ENCODE peak calls at places on chromosomes 5 and 9, in six cellular contexts. One of them, this sample, is unnamed.
A peak's percentile ranks its signal among the peaks of the same experiment; 100 is the strongest.

GRCh38 chr9:134210511-134210907 is 46.1 kb upstream of the RNU6ATAC start:
- DNase-seq in GM04504: no peak
- DNase-seq in HEK293T: no peak
- DNase-seq in pulmonary artery endothelial cell: no peak
- DNase-seq in psoas muscle: no peak
- DNase-seq in activated T-helper 1 cell treated with anti-CD3 and anti-CD28 coated beads, Interleukin-2, amount 50 U/mL, for 16 hours: no peak
- DNase-seq in this sample: no peak

GRCh38 chr5:126527892-126528291 is 67.1 kb downstream of the ALDH7A1 start:
- DNase-seq in activated T-helper 1 cell treated with anti-CD3 and anti-CD28 coated beads, Interleukin-2, amount 50 U/mL, for 16 hours: no peak
- DNase-seq in psoas muscle: no peak
- DNase-seq in pulmonary artery endothelial cell: no peak
- DNase-seq in HEK293T: no peak
- DNase-seq in GM04504: no peak
- DNase-seq in this sample: no peak

GRCh38 chr5:180612683-180613082 is 21.4 kb upstream of the SCGB3A1 start:
- DNase-seq in GM04504: no peak
- DNase-seq in psoas muscle: no peak
- DNase-seq in activated T-helper 1 cell treated with anti-CD3 and anti-CD28 coated beads, Interleukin-2, amount 50 U/mL, for 16 hours: no peak
- DNase-seq in HEK293T: no peak
- DNase-seq in pulmonary artery endothelial cell: no peak
- DNase-seq in this sample: no peak

GRCh38 chr5:153543959-153544470 is 53.5 kb downstream of the GRIA1 start:
- DNase-seq in activated T-helper 1 cell treated with anti-CD3 and anti-CD28 coated beads, Interleukin-2, amount 50 U/mL, for 16 hours: no peak
- DNase-seq in pulmonary artery endothelial cell: no peak
- DNase-seq in psoas muscle: no peak
- DNase-seq in GM04504: no peak
- DNase-seq in HEK293T: no peak
- DNase-seq in this sample: no peak

GRCh38 chr5:97544279-97545077 is 361.4 kb upstream of the RIOK2 start:
- DNase-seq in HEK293T: no peak
- DNase-seq in pulmonary artery endothelial cell: no peak
- DNase-seq in psoas muscle: no peak
- DNase-seq in GM04504: no peak
- DNase-seq in activated T-helper 1 cell treated with anti-CD3 and anti-CD28 coated beads, Interleukin-2, amount 50 U/mL, for 16 hours: no peak
- DNase-seq in this sample: no peak

GRCh38 chr5:18465833-18466681 is 831.8 kb downstream of the TAF11L14 start:
- DNase-seq in HEK293T: peak; percentile 50
- DNase-seq in psoas muscle: no peak
- DNase-seq in pulmonary artery endothelial cell: no peak
- DNase-seq in GM04504: no peak
- DNase-seq in activated T-helper 1 cell treated with anti-CD3 and anti-CD28 coated beads, Interleukin-2, amount 50 U/mL, for 16 hours: no peak
- DNase-seq in this sample: peak; percentile 1

GRCh38 chr5:119357815-119358559 is 2.2 kb downstream of the TNFAIP8 start:
- DNase-seq in activated T-helper 1 cell treated with anti-CD3 and anti-CD28 coated beads, Interleukin-2, amount 50 U/mL, for 16 hours: no peak
- DNase-seq in psoas muscle: no peak
- DNase-seq in GM04504: no peak
- DNase-seq in HEK293T: no peak
- DNase-seq in pulmonary artery endothelial cell: no peak
- DNase-seq in this sample: no peak

GRCh38 chr5:60102961-60103683 is 209.6 kb upstream of the PDE4D start:
- DNase-seq in GM04504: peak; percentile 19
- DNase-seq in psoas muscle: no peak
- DNase-seq in pulmonary artery endothelial cell: no peak
- DNase-seq in HEK293T: no peak
- DNase-seq in activated T-helper 1 cell treated with anti-CD3 and anti-CD28 coated beads, Interleukin-2, amount 50 U/mL, for 16 hours: no peak
- DNase-seq in this sample: no peak

GRCh38 chr9:124676159-124676551 is 95.0 kb downstream of the NR6A1 start:
- DNase-seq in HEK293T: no peak
- DNase-seq in psoas muscle: no peak
- DNase-seq in GM04504: no peak
- DNase-seq in activated T-helper 1 cell treated with anti-CD3 and anti-CD28 coated beads, Interleukin-2, amount 50 U/mL, for 16 hours: no peak
- DNase-seq in pulmonary artery endothelial cell: no peak
- DNase-seq in this sample: no peak

GRCh38 chr9:88949425-88949824 is 41.8 kb upstream of the S1PR3 start:
- DNase-seq in HEK293T: no peak
- DNase-seq in activated T-helper 1 cell treated with anti-CD3 and anti-CD28 coated beads, Interleukin-2, amount 50 U/mL, for 16 hours: no peak
- DNase-seq in GM04504: no peak
- DNase-seq in pulmonary artery endothelial cell: peak; percentile 26
- DNase-seq in psoas muscle: no peak
- DNase-seq in this sample: peak; percentile 15

GRCh38 chr9:14653511-14653910 is 39.7 kb downstream of the ZDHHC21 start:
- DNase-seq in activated T-helper 1 cell treated with anti-CD3 and anti-CD28 coated beads, Interleukin-2, amount 50 U/mL, for 16 hours: no peak
- DNase-seq in GM04504: no peak
- DNase-seq in pulmonary artery endothelial cell: no peak
- DNase-seq in HEK293T: no peak
- DNase-seq in psoas muscle: no peak
- DNase-seq in this sample: no peak

GRCh38 chr5:135398160-135398854 is 724 bp downstream of the MACROH2A1 start:
- DNase-seq in GM04504: no peak
- DNase-seq in pulmonary artery endothelial cell: no peak
- DNase-seq in activated T-helper 1 cell treated with anti-CD3 and anti-CD28 coated beads, Interleukin-2, amount 50 U/mL, for 16 hours: peak; percentile 11
- DNase-seq in HEK293T: peak; percentile 48
- DNase-seq in psoas muscle: no peak
- DNase-seq in this sample: peak; percentile 58

GRCh38 chr5:124960266-124960665 is 213.8 kb upstream of the ZNF608 start:
- DNase-seq in activated T-helper 1 cell treated with anti-CD3 and anti-CD28 coated beads, Interleukin-2, amount 50 U/mL, for 16 hours: no peak
- DNase-seq in pulmonary artery endothelial cell: no peak
- DNase-seq in psoas muscle: no peak
- DNase-seq in HEK293T: no peak
- DNase-seq in GM04504: no peak
- DNase-seq in this sample: no peak

GRCh38 chr9:73577867-73578266 is 426.2 kb downstream of the ANXA1 start:
- DNase-seq in GM04504: no peak
- DNase-seq in pulmonary artery endothelial cell: no peak
- DNase-seq in psoas muscle: no peak
- DNase-seq in HEK293T: peak; percentile 10
- DNase-seq in activated T-helper 1 cell treated with anti-CD3 and anti-CD28 coated beads, Interleukin-2, amount 50 U/mL, for 16 hours: no peak
- DNase-seq in this sample: no peak

GRCh38 chr5:102975040-102975439 is 144.9 kb downstream of the GIN1 start:
- DNase-seq in psoas muscle: no peak
- DNase-seq in GM04504: no peak
- DNase-seq in activated T-helper 1 cell treated with anti-CD3 and anti-CD28 coated beads, Interleukin-2, amount 50 U/mL, for 16 hours: no peak
- DNase-seq in pulmonary artery endothelial cell: no peak
- DNase-seq in HEK293T: no peak
- DNase-seq in this sample: no peak

GRCh38 chr9:121322037-121322736 is 47.9 kb downstream of the STOM start:
- DNase-seq in psoas muscle: no peak
- DNase-seq in pulmonary artery endothelial cell: peak; percentile 77
- DNase-seq in HEK293T: no peak
- DNase-seq in activated T-helper 1 cell treated with anti-CD3 and anti-CD28 coated beads, Interleukin-2, amount 50 U/mL, for 16 hours: no peak
- DNase-seq in GM04504: peak; percentile 83
- DNase-seq in this sample: peak; percentile 85

GRCh38 chr5:131814990-131815389 is 18.2 kb upstream of the FNIP1 start:
- DNase-seq in psoas muscle: no peak
- DNase-seq in GM04504: no peak
- DNase-seq in HEK293T: no peak
- DNase-seq in activated T-helper 1 cell treated with anti-CD3 and anti-CD28 coated beads, Interleukin-2, amount 50 U/mL, for 16 hours: no peak
- DNase-seq in pulmonary artery endothelial cell: peak; percentile 78
- DNase-seq in this sample: peak; percentile 43

GRCh38 chr5:159049844-159050318 is 49.8 kb downstream of the EBF1 start:
- DNase-seq in HEK293T: no peak
- DNase-seq in GM04504: peak; percentile 49
- DNase-seq in pulmonary artery endothelial cell: no peak
- DNase-seq in activated T-helper 1 cell treated with anti-CD3 and anti-CD28 coated beads, Interleukin-2, amount 50 U/mL, for 16 hours: no peak
- DNase-seq in psoas muscle: no peak
- DNase-seq in this sample: no peak

GRCh38 chr9:127899200-127899943 is at the start of gene ST6GALNAC6:
- DNase-seq in HEK293T: peak; percentile 94
- DNase-seq in pulmonary artery endothelial cell: no peak
- DNase-seq in psoas muscle: peak; percentile 84
- DNase-seq in activated T-helper 1 cell treated with anti-CD3 and anti-CD28 coated beads, Interleukin-2, amount 50 U/mL, for 16 hours: peak; percentile 65
- DNase-seq in GM04504: peak; percentile 70
- DNase-seq in this sample: peak; percentile 93

GRCh38 chr9:5442400-5443011 is 4.8 kb upstream of the PLGRKT start:
- DNase-seq in psoas muscle: no peak
- DNase-seq in pulmonary artery endothelial cell: no peak
- DNase-seq in activated T-helper 1 cell treated with anti-CD3 and anti-CD28 coated beads, Interleukin-2, amount 50 U/mL, for 16 hours: no peak
- DNase-seq in GM04504: no peak
- DNase-seq in HEK293T: peak; percentile 18
- DNase-seq in this sample: peak; percentile 39

GRCh38 chr5:135317286-135317685 is 81.7 kb downstream of the MACROH2A1 start:
- DNase-seq in pulmonary artery endothelial cell: no peak
- DNase-seq in activated T-helper 1 cell treated with anti-CD3 and anti-CD28 coated beads, Interleukin-2, amount 50 U/mL, for 16 hours: no peak
- DNase-seq in HEK293T: no peak
- DNase-seq in GM04504: no peak
- DNase-seq in psoas muscle: no peak
- DNase-seq in this sample: no peak

GRCh38 chr5:72951850-72952468 is 3.9 kb upstream of the FCHO2 start:
- DNase-seq in HEK293T: no peak
- DNase-seq in GM04504: peak; percentile 46
- DNase-seq in psoas muscle: no peak
- DNase-seq in pulmonary artery endothelial cell: no peak
- DNase-seq in activated T-helper 1 cell treated with anti-CD3 and anti-CD28 coated beads, Interleukin-2, amount 50 U/mL, for 16 hours: no peak
- DNase-seq in this sample: peak; percentile 68

GRCh38 chr9:100049551-100049950 is 49.2 kb downstream of the ERP44 start:
- DNase-seq in pulmonary artery endothelial cell: no peak
- DNase-seq in activated T-helper 1 cell treated with anti-CD3 and anti-CD28 coated beads, Interleukin-2, amount 50 U/mL, for 16 hours: no peak
- DNase-seq in HEK293T: no peak
- DNase-seq in GM04504: no peak
- DNase-seq in psoas muscle: no peak
- DNase-seq in this sample: no peak

GRCh38 chr9:105957830-105958229 is 263.5 kb downstream of the TMEM38B start:
- DNase-seq in GM04504: no peak
- DNase-seq in HEK293T: no peak
- DNase-seq in psoas muscle: no peak
- DNase-seq in pulmonary artery endothelial cell: no peak
- DNase-seq in activated T-helper 1 cell treated with anti-CD3 and anti-CD28 coated beads, Interleukin-2, amount 50 U/mL, for 16 hours: no peak
- DNase-seq in this sample: no peak

This sample was measured in AG08396.